ENCODE peak calls at places on chromosomes 5 and 9, in nine cellular contexts. L is cardiac muscle cell, E is GM10248, B is BJ, C is cardiac fibroblast, T is left ventricle myocardium inferior, V is mucosa of descending colon, U is sigmoid colon, I is pancreas. X is an unnamed sample.
A peak's percentile ranks its signal among the peaks of the same experiment; 100 is the strongest.

GRCh38 chr5:55226027-55226933 is 835 bp downstream of the MCIDAS start:
- DNase-seq in L (peak; percentile 80), E (peak; percentile 74), B (no peak), C (peak; percentile 46), T (no peak), V (peak; percentile 41), U (no peak), I (no peak), X (no peak)

GRCh38 chr5:41527201-41527779 is 16.9 kb upstream of the PLCXD3 start:
- DNase-seq in L (peak; percentile 71), E (no peak), B (peak; percentile 93), C (peak; percentile 99), T (peak; percentile 24), V (no peak), U (no peak), I (no peak), X (no peak)

GRCh38 chr5:102691434-102691833 is 63.7 kb upstream of the PAM start:
- DNase-seq in L (no peak), E (no peak), B (no peak), C (no peak), T (no peak), V (no peak), U (no peak), I (no peak), X (no peak)

GRCh38 chr9:2087500-2088313 is 72.6 kb downstream of the SMARCA2 start:
- DNase-seq in L (peak; percentile 36), E (peak; percentile 61), B (no peak), C (peak; percentile 70), T (no peak), V (peak; percentile 7), U (no peak), I (no peak), X (no peak)

GRCh38 chr9:83138422-83139135 is 75.6 kb upstream of the RASEF start:
- DNase-seq in L (no peak), E (no peak), B (no peak), C (no peak), T (no peak), V (no peak), U (no peak), I (no peak), X (no peak)

GRCh38 chr5:326109-326508 is 4.6 kb downstream of the AHRR start:
- DNase-seq in L (no peak), E (no peak), B (no peak), C (no peak), T (no peak), V (no peak), U (no peak), I (no peak), X (peak; percentile 44)

GRCh38 chr9:68714416-68715180 is 9.6 kb downstream of the PIP5K1B start:
- DNase-seq in L (no peak), E (no peak), B (no peak), C (no peak), T (no peak), V (no peak), U (no peak), I (peak; percentile 12), X (no peak)

GRCh38 chr5:127909078-127909477 is 174.5 kb upstream of the SLC12A2 start:
- DNase-seq in L (peak; percentile 66), E (peak; percentile 38), B (no peak), C (peak; percentile 78), T (no peak), V (peak; percentile 38), U (no peak), I (peak; percentile 10), X (no peak)

GRCh38 chr5:175059687-175060194 is 335.4 kb downstream of the MSX2 start:
- DNase-seq in L (peak; percentile 82), E (peak; percentile 18), B (no peak), C (peak; percentile 2), T (peak; percentile 36), V (peak; percentile 6), U (peak; percentile 63), I (no peak), X (no peak)
- TF ChIP-seq CTCF in L (no peak), E (no peak), B (no peak), C (no peak), T (no peak), V (no peak), U (no peak), I (no peak), X (no peak)

DNA sequence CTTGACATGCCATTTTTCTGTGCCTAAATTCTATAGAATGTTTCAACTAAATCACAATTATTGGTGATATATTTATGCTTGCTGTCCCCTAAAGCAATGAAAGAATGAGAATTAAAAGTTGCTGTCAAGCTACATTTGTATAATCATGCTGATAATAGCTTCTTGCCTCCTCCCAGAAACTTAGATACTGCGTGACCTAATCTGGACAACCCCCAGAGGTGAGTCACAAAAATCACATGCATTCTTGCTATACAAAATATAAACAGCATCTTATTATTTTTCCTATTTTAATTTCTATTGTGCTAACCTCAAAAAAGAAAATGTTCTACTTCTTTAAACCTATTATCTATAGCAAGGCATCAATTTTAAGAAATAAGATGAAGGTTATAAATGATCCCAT is 995.8 kb upstream of the ACO1 start:
- DNase-seq in L (no peak), E (no peak), B (no peak), C (peak; percentile 7), T (no peak), V (no peak), U (no peak), I (no peak), X (no peak)
- TF ChIP-seq CTCF in L (no peak), E (no peak), B (no peak), C (no peak), T (no peak), V (no peak), U (no peak), I (no peak), X (no peak)

GRCh38 chr5:107878676-107879075 is 207.9 kb upstream of the EFNA5 start:
- DNase-seq in L (no peak), E (no peak), B (no peak), C (no peak), T (no peak), V (no peak), U (no peak), I (no peak), X (no peak)

GRCh38 chr5:107870984-107871383 is 200.2 kb upstream of the EFNA5 start:
- DNase-seq in L (no peak), E (no peak), B (no peak), C (no peak), T (no peak), V (no peak), U (no peak), I (no peak), X (no peak)

GRCh38 chr5:107873877-107874276 is 203.1 kb upstream of the EFNA5 start:
- DNase-seq in L (no peak), E (no peak), B (no peak), C (no peak), T (no peak), V (no peak), U (no peak), I (no peak), X (no peak)

GRCh38 chr5:107874810-107875209 is 204.1 kb upstream of the EFNA5 start:
- DNase-seq in L (no peak), E (no peak), B (no peak), C (peak; percentile 51), T (no peak), V (no peak), U (no peak), I (no peak), X (no peak)

DNA sequence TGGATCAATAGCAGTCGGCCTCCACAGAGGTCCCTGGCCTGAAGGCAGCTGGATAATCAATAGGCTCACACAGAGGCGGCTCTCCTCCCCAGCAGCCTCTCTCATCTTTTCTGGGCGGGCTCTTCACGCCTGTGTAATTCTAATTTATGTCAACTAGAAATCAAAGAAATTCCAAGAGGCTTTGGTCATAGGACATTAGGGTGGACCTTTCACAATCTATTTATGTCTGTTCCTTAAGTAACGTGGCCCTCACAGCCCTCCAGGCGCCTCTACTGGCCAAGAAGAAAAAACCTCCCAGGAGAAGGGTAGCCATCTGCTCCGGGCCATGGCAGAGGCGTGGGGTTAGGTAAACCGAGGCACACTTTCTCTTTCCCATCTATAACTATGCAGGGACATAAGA is 205.1 kb upstream of the EFNA5 start:
- DNase-seq in L (no peak), E (no peak), B (no peak), C (peak; percentile 49), T (no peak), V (no peak), U (peak; percentile 69), I (no peak), X (no peak)
- TF ChIP-seq CTCF in L (no peak), E (no peak), B (peak; percentile 11), C (no peak), T (no peak), V (no peak), U (no peak), I (no peak), X (no peak)

GRCh38 chr5:174817610-174818009 is 93.2 kb downstream of the MSX2 start:
- DNase-seq in L (no peak), E (no peak), B (no peak), C (no peak), T (no peak), V (no peak), U (no peak), I (no peak), X (no peak)
- TF ChIP-seq CTCF in L (no peak), E (no peak), B (no peak), C (no peak), T (no peak), V (no peak), U (no peak), I (no peak), X (no peak)

GRCh38 chr9:84349706-84350105 is 9.1 kb upstream of the SLC28A3 start:
- DNase-seq in L (no peak), E (no peak), B (no peak), C (peak; percentile 11), T (no peak), V (no peak), U (no peak), I (no peak), X (no peak)
- TF ChIP-seq CTCF in L (no peak), E (no peak), B (no peak), C (no peak), T (no peak), V (no peak), U (no peak), I (no peak), X (no peak)

GRCh38 chr5:172845190-172845975 is 11.3 kb downstream of the ERGIC1 start:
- DNase-seq in L (no peak), E (no peak), B (no peak), C (no peak), T (no peak), V (no peak), U (no peak), I (no peak), X (no peak)
- TF ChIP-seq CTCF in L (no peak), E (no peak), B (no peak), C (peak; percentile 24), T (no peak), V (no peak), U (no peak), I (no peak), X (no peak)

X was measured in osteocyte.